ENCODE peak calls at places on chromosomes 12 and 14, in ten cellular contexts. S, U, C, N, X, Z, T, Q, H and M are unnamed samples.

GRCh38 chr14:99603965-99604765 is at the start of gene CCDC85C:
- DNase-seq in H (peak), S (peak), Z (peak), N (peak), C (peak), T (peak), U (peak), X (peak), Q (peak), M (peak)

GRCh38 chr12:61629702-61630101 is 630.5 kb upstream of the USP15 start:
- DNase-seq in Z (no peak), H (no peak), T (no peak), S (no peak), Q (no peak), N (no peak), X (no peak), U (no peak), C (no peak), M (no peak)

GRCh38 chr12:68771223-68771925 is 25.4 kb downstream of the SLC35E3 start:
- DNase-seq in T (no peak), N (no peak), Z (no peak), U (no peak), Q (no peak), H (no peak), X (no peak), C (no peak), S (no peak), M (no peak)

GRCh38 chr14:68819260-68819691 is 26.4 kb upstream of the ZFP36L1 start:
- DNase-seq in X (peak), N (peak), S (peak), H (peak), C (peak), U (peak), Z (no peak), Q (peak), T (no peak), M (no peak)

GRCh38 chr14:69573841-69574265 is 818 bp downstream of the CCDC177 start:
- DNase-seq in N (no peak), S (no peak), C (no peak), T (no peak), X (no peak), H (no peak), Q (no peak), U (peak), Z (no peak), M (no peak)

GRCh38 chr12:56935157-56935556 is 949 bp upstream of the SDR9C7 start:
- DNase-seq in U (no peak), Q (peak), S (peak), H (no peak), Z (no peak), T (no peak), N (no peak), C (no peak), X (no peak), M (no peak)

GRCh38 chr14:87005336-87005735 is 987.6 kb downstream of the GALC start:
- DNase-seq in Q (no peak), N (no peak), Z (no peak), C (no peak), S (no peak), U (no peak), T (no peak), X (no peak), H (no peak), M (no peak)

GRCh38 chr12:46005823-46006222 is 15.4 kb upstream of the SCAF11 start:
- DNase-seq in Z (no peak), H (no peak), S (no peak), C (no peak), U (no peak), X (no peak), T (no peak), N (no peak), Q (no peak), M (no peak)

GRCh38 chr12:5442251-5443006 is 10.5 kb downstream of the NTF3 start:
- DNase-seq in T (peak), H (no peak), X (peak), Z (peak), Q (peak), C (peak), U (no peak), S (peak), N (no peak), M (no peak)

GRCh38 chr12:112066566-112066965 is 42.0 kb downstream of the NAA25 start:
- DNase-seq in U (no peak), C (no peak), Z (no peak), H (no peak), Q (no peak), T (no peak), N (no peak), X (no peak), S (no peak), M (no peak)

GRCh38 chr14:92960706-92961566 is 38.0 kb downstream of the CHGA start:
- DNase-seq in Q (peak), X (peak), C (peak), T (no peak), Z (no peak), U (no peak), S (peak), N (peak), H (no peak), M (no peak)

GRCh38 chr12:56877195-56878009 is 56.8 kb downstream of the SDR9C7 start:
- DNase-seq in Z (no peak), N (no peak), H (no peak), T (no peak), U (no peak), X (no peak), C (no peak), Q (no peak), S (no peak), M (no peak)

GRCh38 chr12:12349711-12350665 is at the start of gene MANSC1:
- DNase-seq in X (no peak), Q (no peak), Z (peak), N (peak), C (no peak), T (peak), S (no peak), H (peak), U (peak), M (peak)

GRCh38 chr12:129074379-129074778 is 221.1 kb downstream of the GLT1D1 start:
- DNase-seq in N (no peak), S (no peak), H (no peak), Q (no peak), C (no peak), U (no peak), X (no peak), Z (no peak), T (no peak), M (no peak)

GRCh38 chr14:74401504-74402241 is 24.3 kb downstream of the SYNDIG1L start:
- DNase-seq in Z (peak), Q (no peak), X (no peak), C (no peak), S (no peak), H (peak), N (peak), T (peak), U (no peak), M (peak)

GRCh38 chr14:96104469-96105057 is 65.4 kb downstream of the C14orf132 start:
- DNase-seq in X (peak), T (peak), Z (peak), U (peak), C (peak), N (peak), Q (peak), S (peak), H (peak), M (peak)

GRCh38 chr14:77181603-77182437 is at the start of gene TMEM63C:
- DNase-seq in C (peak), T (peak), U (no peak), X (no peak), N (peak), Z (peak), H (peak), S (peak), Q (peak), M (peak)
- TF ChIP-seq CTCF in C (no peak), T (no peak), U (no peak), X (no peak), N (no peak), Z (no peak), H (no peak), S (peak), Q (peak), M (no peak)

GRCh38 chr14:64644629-64645028 is 59.6 kb upstream of the PLEKHG3 start:
- DNase-seq in T (no peak), X (no peak), Z (no peak), U (no peak), Q (no peak), H (no peak), N (no peak), C (no peak), S (no peak), M (no peak)
- TF ChIP-seq CTCF in T (no peak), X (no peak), Z (no peak), U (no peak), Q (no peak), H (no peak), N (no peak), C (no peak), S (no peak), M (no peak)

DNA sequence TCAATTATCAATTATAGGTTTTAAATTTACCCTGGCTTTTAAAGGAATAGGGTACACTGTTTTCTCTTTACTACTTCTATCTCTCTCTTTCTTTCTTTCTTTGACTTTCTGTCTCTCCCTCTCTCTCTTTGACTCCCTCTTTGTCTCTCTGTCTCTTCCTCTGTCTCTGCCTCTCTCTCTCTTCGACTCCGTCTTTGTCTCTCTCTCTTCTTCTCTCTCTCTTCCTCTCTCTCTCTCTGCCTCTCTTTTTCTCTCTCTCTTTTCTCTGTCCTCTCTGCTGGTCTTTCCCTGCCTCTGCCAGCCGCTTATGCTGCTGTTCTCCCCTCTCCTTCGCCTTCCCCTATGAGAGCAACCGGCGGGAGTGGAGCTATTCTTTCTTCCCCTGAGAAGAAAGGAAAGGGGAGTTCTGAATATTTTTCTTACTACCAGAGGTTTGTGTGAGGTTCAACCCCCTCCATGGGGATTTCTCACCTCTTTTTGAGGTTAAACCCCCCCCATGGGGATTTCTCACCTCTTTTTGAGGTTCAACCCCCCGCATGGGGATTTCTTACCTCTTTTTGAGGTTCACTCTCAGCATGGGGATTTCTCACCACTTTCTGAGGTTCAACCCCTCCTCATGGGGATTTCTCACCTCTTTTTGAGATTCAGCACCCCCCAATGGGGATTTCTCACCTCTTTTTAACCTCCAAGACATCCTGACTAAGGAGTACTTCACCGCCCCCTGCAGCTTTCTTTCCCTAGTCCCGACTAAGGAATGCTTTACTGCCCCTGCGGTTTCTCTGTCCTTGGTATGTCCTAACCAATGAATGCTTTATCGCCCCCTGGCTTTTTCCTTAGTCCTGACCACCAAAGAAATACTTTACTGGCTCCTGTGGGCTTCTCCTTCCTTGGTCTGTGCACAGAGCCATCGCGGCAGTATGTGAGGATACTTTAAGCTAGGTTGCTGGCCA is 27.4 kb upstream of the DDHD1 start:
- DNase-seq in C (no peak), T (no peak), H (no peak), S (no peak), Z (peak), X (no peak), U (no peak), N (no peak), Q (no peak), M (peak)
- TF ChIP-seq CTCF in C (peak), T (no peak), H (no peak), S (no peak), Z (no peak), X (no peak), U (no peak), N (no peak), Q (no peak), M (peak)

GRCh38 chr12:121089031-121089812 is 43.5 kb upstream of the P2RX7 start:
- DNase-seq in Q (no peak), N (no peak), Z (no peak), U (peak), S (no peak), C (no peak), T (peak), X (no peak), H (peak), M (no peak)
- TF ChIP-seq CTCF in Q (no peak), N (no peak), Z (no peak), U (no peak), S (peak), C (no peak), T (peak), X (no peak), H (no peak), M (peak)

GRCh38 chr14:63727736-63728728 is at the start of gene SGPP1:
- DNase-seq in N (peak), Q (peak), T (peak), S (peak), Z (peak), U (peak), X (peak), C (peak), H (peak), M (peak)
- TF ChIP-seq CTCF in N (peak), Q (no peak), T (peak), S (peak), Z (peak), U (peak), X (no peak), C (no peak), H (no peak), M (peak)

GRCh38 chr14:100747021-100747586 is 20.4 kb downstream of the DLK1 start:
- DNase-seq in Q (peak), Z (no peak), T (no peak), S (peak), U (no peak), X (peak), N (peak), C (peak), H (no peak), M (no peak)
- TF ChIP-seq CTCF in Q (no peak), Z (no peak), T (no peak), S (no peak), U (no peak), X (no peak), N (no peak), C (peak), H (no peak), M (no peak)

GRCh38 chr14:24311837-24312615 is 724 bp downstream of the LTB4R start:
- DNase-seq in S (peak), Z (no peak), Q (no peak), T (no peak), N (no peak), H (no peak), U (no peak), C (no peak), X (no peak), M (no peak)
- TF ChIP-seq CTCF in S (peak), Z (no peak), Q (peak), T (no peak), N (no peak), H (no peak), U (no peak), C (no peak), X (no peak), M (no peak)